ENCODE peak calls at places on chromosomes 5 and 9, in six cellular contexts. Y, Q, X, V, A and S are unnamed samples.

GRCh38 chr5:36877667-36878420 is 1.3 kb downstream of the NIPBL start:
- DNase-seq in Y (no peak), A (no peak), X (peak; percentile 51), Q (no peak), V (no peak), S (no peak)

GRCh38 chr5:1332461-1333001 is 12.4 kb downstream of the CLPTM1L start:
- DNase-seq in Q (no peak), V (no peak), A (no peak), X (no peak), Y (peak; percentile 44), S (no peak)

GRCh38 chr5:13378073-13378472 is 566.4 kb downstream of the DNAH5 start:
- DNase-seq in X (peak; percentile 24), Y (no peak), V (no peak), A (peak; percentile 36), Q (no peak), S (no peak)

GRCh38 chr9:124392855-124393460 is 22.3 kb downstream of the PSMB7 start:
- DNase-seq in Y (no peak), A (peak; percentile 96), X (peak; percentile 98), Q (no peak), V (no peak), S (no peak)

GRCh38 chr9:135508211-135508820 is 7.8 kb downstream of the MRPS2 start:
- DNase-seq in A (no peak), V (no peak), Q (no peak), Y (peak; percentile 8), X (no peak), S (peak; percentile 38)

GRCh38 chr5:157306690-157307089 is 40.8 kb downstream of the CYFIP2 start:
- DNase-seq in V (no peak), Y (no peak), X (no peak), Q (no peak), A (no peak), S (no peak)

GRCh38 chr5:82793808-82794419 is 283.3 kb downstream of the TMEM167A start:
- DNase-seq in Q (no peak), X (peak; percentile 50), Y (no peak), V (peak; percentile 12), A (no peak), S (no peak)

GRCh38 chr5:168291281-168291960 is at the start of gene WWC1:
- DNase-seq in Q (no peak), X (no peak), Y (peak; percentile 62), V (no peak), A (no peak), S (no peak)

GRCh38 chr9:97773723-97774122 is 76.6 kb upstream of the XPA start:
- DNase-seq in A (peak; percentile 54), Y (no peak), Q (no peak), V (no peak), X (peak; percentile 33), S (no peak)

GRCh38 chr5:36590513-36591286 is 15.7 kb upstream of the SLC1A3 start:
- DNase-seq in X (no peak), V (no peak), Q (no peak), Y (no peak), A (no peak), S (no peak)

GRCh38 chr9:86202338-86202882 is 57.0 kb downstream of the C9orf153 start:
- DNase-seq in A (peak; percentile 38), X (peak; percentile 62), Y (no peak), Q (no peak), V (no peak), S (no peak)

GRCh38 chr9:37100317-37100716 is 20.1 kb upstream of the ZCCHC7 start:
- DNase-seq in Q (no peak), V (no peak), A (no peak), Y (no peak), X (no peak), S (no peak)

GRCh38 chr9:28389411-28389810 is 816.1 kb upstream of the C9orf72 start:
- DNase-seq in Y (no peak), V (no peak), A (no peak), X (no peak), Q (no peak), S (no peak)

GRCh38 chr5:157312492-157312891 is 46.6 kb downstream of the CYFIP2 start:
- DNase-seq in X (peak; percentile 73), V (peak; percentile 38), A (no peak), Y (peak; percentile 76), Q (no peak), S (no peak)

GRCh38 chr9:131291795-131292315 is 2.3 kb downstream of the PLPP7 start:
- DNase-seq in Q (no peak), Y (no peak), A (no peak), V (no peak), X (no peak), S (no peak)

GRCh38 chr5:180898621-180899246 is at the start of gene BTNL8:
- DNase-seq in X (no peak), Q (no peak), V (no peak), A (no peak), Y (no peak), S (no peak)

GRCh38 chr9:6973762-6974161 is 216.0 kb downstream of the KDM4C start:
- DNase-seq in X (peak; percentile 77), A (no peak), V (no peak), Y (no peak), Q (no peak), S (no peak)

GRCh38 chr5:122844136-122844915 is 1.1 kb upstream of the SNX24 start:
- DNase-seq in V (no peak), X (no peak), A (no peak), Y (no peak), Q (no peak), S (no peak)

GRCh38 chr9:99680191-99680590 is 141.5 kb upstream of the NR4A3 start:
- DNase-seq in A (peak; percentile 66), X (peak; percentile 73), Y (no peak), V (no peak), Q (no peak), S (no peak)

GRCh38 chr9:19470567-19470966 is 61.8 kb downstream of the ACER2 start:
- DNase-seq in X (no peak), A (no peak), Q (no peak), V (no peak), Y (no peak), S (no peak)

GRCh38 chr9:32931129-32931528 is 70.3 kb downstream of the APTX start:
- DNase-seq in Q (no peak), V (no peak), Y (no peak), X (no peak), A (no peak), S (no peak)

GRCh38 chr9:98135938-98136337 is 16.9 kb upstream of the TRIM14 start:
- DNase-seq in X (no peak), A (no peak), Y (no peak), V (no peak), Q (no peak), S (no peak)

GRCh38 chr9:137031904-137032639 is at the start of gene FUT7:
- DNase-seq in V (no peak), A (no peak), Q (no peak), Y (no peak), X (no peak), S (no peak)

GRCh38 chr5:60335913-60336312 is 364.1 kb downstream of the DEPDC1B start:
- DNase-seq in A (no peak), X (no peak), Y (no peak), V (no peak), Q (no peak), S (no peak)